ENCODE peak calls at places on chromosomes 6 and 20, in five cellular contexts. F, K, U, D and J are unnamed samples.
A peak's percentile ranks its signal among the peaks of the same experiment; 100 is the strongest.

GRCh38 chr6:36765943-36766648 is 68.5 kb downstream of the RAB44 start:
- DNase-seq in F (peak; percentile 60), K (peak; percentile 88), U (peak; percentile 67), D (peak; percentile 79), J (peak; percentile 83)

GRCh38 chr6:105504660-105505059 is 101.8 kb upstream of the PREP start:
- DNase-seq in F (no peak), K (no peak), U (no peak), D (no peak), J (no peak)

GRCh38 chr6:6915219-6915618 is 192.5 kb upstream of the RREB1 start:
- DNase-seq in F (no peak), K (no peak), U (no peak), D (no peak), J (no peak)

GRCh38 chr6:161413361-161413771 is 139.5 kb upstream of the AGPAT4 start:
- DNase-seq in F (no peak), K (no peak), U (no peak), D (no peak), J (no peak)

GRCh38 chr6:125926711-125927110 is 29.9 kb upstream of the HINT3 start:
- DNase-seq in F (no peak), K (no peak), U (no peak), D (no peak), J (no peak)

GRCh38 chr6:16635810-16636602 is 125.3 kb downstream of the ATXN1 start:
- DNase-seq in F (no peak), K (peak; percentile 32), U (no peak), D (no peak), J (no peak)

GRCh38 chr20:44651507-44652373 is at the start of gene ADA:
- DNase-seq in F (peak; percentile 75), K (peak; percentile 25), U (no peak), D (peak; percentile 43), J (peak; percentile 83)

GRCh38 chr20:32416206-32416605 is 58.1 kb downstream of the ASXL1 start:
- DNase-seq in F (no peak), K (no peak), U (no peak), D (no peak), J (no peak)

GRCh38 chr6:81762132-81762531 is 9.7 kb upstream of the TENT5A start:
- DNase-seq in F (no peak), K (peak; percentile 68), U (no peak), D (peak; percentile 65), J (no peak)

GRCh38 chr20:4490595-4491280 is 231.0 kb upstream of the PRND start:
- DNase-seq in F (no peak), K (peak; percentile 55), U (no peak), D (peak; percentile 76), J (no peak)

GRCh38 chr6:50905297-50905696 is 86.6 kb downstream of the TFAP2B start:
- DNase-seq in F (no peak), K (no peak), U (no peak), D (no peak), J (no peak)

GRCh38 chr6:139540276-139540675 is 165.8 kb upstream of the CITED2 start:
- DNase-seq in F (no peak), K (peak; percentile 73), U (no peak), D (peak; percentile 61), J (no peak)

GRCh38 chr20:50425076-50425475 is 85.1 kb upstream of the PTPN1 start:
- DNase-seq in F (no peak), K (no peak), U (no peak), D (no peak), J (no peak)

GRCh38 chr6:53986165-53986720 is 125.0 kb upstream of the MLIP start:
- DNase-seq in F (no peak), K (peak; percentile 77), U (peak; percentile 48), D (peak; percentile 36), J (peak; percentile 62)

GRCh38 chr6:125670586-125670985 is 78.8 kb upstream of the HEY2 start:
- DNase-seq in F (no peak), K (no peak), U (no peak), D (no peak), J (no peak)

GRCh38 chr20:48690888-48691287 is 136.9 kb downstream of the PREX1 start:
- DNase-seq in F (no peak), K (no peak), U (no peak), D (no peak), J (no peak)

GRCh38 chr6:108781419-108782110 is 66.7 kb upstream of the ARMC2 start:
- DNase-seq in F (no peak), K (peak; percentile 28), U (no peak), D (no peak), J (no peak)

GRCh38 chr20:3801846-3802245 is 5.7 kb downstream of the CDC25B start:
- DNase-seq in F (no peak), K (no peak), U (no peak), D (no peak), J (no peak)

GRCh38 chr6:118705799-118706481 is 54.5 kb upstream of the CEP85L start:
- DNase-seq in F (no peak), K (peak; percentile 55), U (peak; percentile 8), D (peak; percentile 43), J (no peak)

GRCh38 chr6:13089296-13089994 is 238.9 kb downstream of the TBC1D7 start:
- DNase-seq in F (no peak), K (peak; percentile 30), U (no peak), D (peak; percentile 44), J (no peak)

GRCh38 chr6:127481628-127482027 is 22.4 kb upstream of the KIAA0408 start:
- DNase-seq in F (no peak), K (peak; percentile 81), U (no peak), D (peak; percentile 59), J (no peak)

GRCh38 chr6:137341721-137342195 is 122.6 kb upstream of the IFNGR1 start:
- DNase-seq in F (peak; percentile 7), K (peak; percentile 5), U (no peak), D (peak; percentile 50), J (peak; percentile 70)